ENCODE peak calls at places on chromosomes 12 and 14, in six cellular contexts. V, R, A, P, M and K are unnamed samples.

GRCh38 chr12:106358410-106359241 is 1.1 kb downstream of the POLR3B start:
- DNase-seq in R (no peak), V (peak; percentile 77), M (no peak), P (no peak), A (no peak), K (no peak)

GRCh38 chr12:95611676-95612309 is 60.5 kb upstream of the USP44 start:
- DNase-seq in M (no peak), R (no peak), V (no peak), A (no peak), P (no peak), K (no peak)

GRCh38 chr14:74515891-74516412 is 22.4 kb downstream of the ISCA2 start:
- DNase-seq in V (no peak), A (no peak), M (no peak), P (no peak), R (no peak), K (no peak)

GRCh38 chr14:54226103-54226502 is 170.7 kb upstream of the CDKN3 start:
- DNase-seq in A (no peak), R (no peak), P (no peak), M (no peak), V (peak; percentile 74), K (no peak)

GRCh38 chr12:120230326-120230973 is 29.5 kb upstream of the RPLP0 start:
- DNase-seq in V (peak; percentile 96), A (peak; percentile 94), R (peak; percentile 47), M (no peak), P (peak; percentile 75), K (peak; percentile 65)

GRCh38 chr12:84911331-84912190 is 1.0 kb downstream of the SLC6A15 start:
- DNase-seq in P (no peak), A (peak; percentile 93), R (no peak), V (peak; percentile 90), M (peak; percentile 72), K (no peak)

GRCh38 chr12:65859519-65859918 is 35.2 kb downstream of the HMGA2 start:
- DNase-seq in A (no peak), M (no peak), R (no peak), P (no peak), V (no peak), K (no peak)

GRCh38 chr12:103986823-103987222 is 21.2 kb downstream of the TDG start:
- DNase-seq in A (no peak), M (no peak), R (no peak), V (no peak), P (no peak), K (no peak)

GRCh38 chr14:64966976-64967375 is 5.2 kb downstream of the RAB15 start:
- DNase-seq in R (peak; percentile 79), M (no peak), V (no peak), A (no peak), P (no peak), K (no peak)

GRCh38 chr14:101774814-101775213 is 13.3 kb downstream of the PPP2R5C start:
- DNase-seq in R (no peak), A (no peak), P (no peak), V (no peak), M (no peak), K (no peak)

GRCh38 chr14:100724061-100724460 is 2.6 kb upstream of the DLK1 start:
- DNase-seq in M (no peak), R (no peak), A (no peak), V (no peak), P (no peak), K (peak; percentile 40)

GRCh38 chr12:70059373-70059772 is 183.9 kb upstream of the CNOT2 start:
- DNase-seq in R (no peak), V (peak; percentile 8), P (no peak), M (no peak), A (no peak), K (no peak)

GRCh38 chr12:39173689-39174088 is 268.3 kb upstream of the CPNE8 start:
- DNase-seq in V (no peak), M (no peak), P (no peak), A (no peak), R (no peak), K (no peak)

GRCh38 chr12:52395761-52396434 is 10.2 kb downstream of the KRT82 start:
- DNase-seq in V (no peak), M (peak; percentile 66), R (no peak), P (no peak), A (peak; percentile 54), K (peak; percentile 27)

GRCh38 chr14:84707830-84708229 is 822.1 kb upstream of the FLRT2 start:
- DNase-seq in M (no peak), A (peak; percentile 28), V (no peak), R (no peak), P (no peak), K (no peak)

GRCh38 chr14:98953544-98954346 is 318.3 kb downstream of the BCL11B start:
- DNase-seq in A (no peak), P (no peak), V (peak; percentile 86), R (peak; percentile 86), M (peak; percentile 95), K (peak; percentile 62)

GRCh38 chr14:84792722-84793410 is 737.1 kb upstream of the FLRT2 start:
- DNase-seq in M (no peak), P (no peak), A (no peak), V (no peak), R (no peak), K (no peak)

GRCh38 chr14:77965919-77966435 is 166.1 kb downstream of the ADCK1 start:
- DNase-seq in P (no peak), V (peak; percentile 11), R (no peak), M (no peak), A (peak; percentile 23), K (no peak)
- H3K27ac ChIP-seq in P (no peak overlapping the region), V (no peak overlapping the region), R (no peak overlapping the region), M (no peak overlapping the region), A (no peak overlapping the region), K (no peak overlapping the region)

GRCh38 chr14:71267691-71268090 is 360.4 kb downstream of the PCNX1 start:
- DNase-seq in V (peak; percentile 37), M (no peak), A (no peak), P (no peak), R (no peak), K (no peak)
- H3K4me3 ChIP-seq in V (peak overlapping the region; percentile 17), M (no peak overlapping the region), A (no peak overlapping the region), P (no peak overlapping the region), R (peak overlapping the region; percentile 15), K (no peak overlapping the region)

GRCh38 chr12:27561535-27562350 is 37.7 kb downstream of the PPFIBP1 start:
- DNase-seq in V (no peak), R (no peak), M (no peak), A (no peak), P (peak; percentile 39), K (no peak)
- H3K4me1 ChIP-seq in V (peaks cover 10% of the 10 kb centered on the region), R (no peaks in the 10 kb centered on the region), M (peaks cover 60% of the 10 kb centered on the region), A (peaks cover 17% of the 10 kb centered on the region), P (peaks cover 69% of the 10 kb centered on the region), K (no peaks in the 10 kb centered on the region)

DNA sequence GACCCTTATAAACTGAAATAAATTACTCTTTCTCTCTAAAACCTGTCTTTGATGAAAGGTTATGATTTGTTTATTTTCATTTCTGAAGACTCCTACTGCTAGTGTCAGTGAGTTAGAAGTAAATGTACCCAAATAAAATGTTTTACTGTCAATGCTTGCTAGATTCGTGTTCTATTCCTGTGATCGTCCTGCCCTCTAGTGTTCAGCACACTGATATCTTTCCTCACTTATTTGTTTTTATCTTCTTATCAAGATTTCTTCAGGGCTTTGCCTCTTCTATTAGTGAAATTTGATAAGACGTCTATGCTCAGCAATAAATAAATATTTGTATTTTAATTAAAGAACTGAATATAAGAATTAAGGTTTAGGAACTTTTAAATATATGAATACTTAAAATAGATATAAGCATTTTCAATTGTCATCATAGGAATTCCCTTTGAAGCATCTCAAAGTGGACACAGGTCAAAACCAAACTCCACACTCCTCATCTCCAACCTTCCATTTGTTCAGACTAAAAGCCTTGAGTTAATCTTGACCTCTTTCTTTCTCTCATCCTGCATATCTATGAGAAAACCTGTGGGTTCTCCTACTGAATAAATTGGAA is 75.8 kb downstream of the C12orf50 start:
- DNase-seq in R (no peak), M (no peak), P (no peak), A (peak; percentile 56), V (peak; percentile 76), K (no peak)
- H3K27ac ChIP-seq in R (no peak overlapping the region), M (no peak overlapping the region), P (no peak overlapping the region), A (no peak overlapping the region), V (no peak overlapping the region), K (no peak overlapping the region)

GRCh38 chr14:32697114-32697513 is 241.6 kb upstream of the NPAS3 start:
- DNase-seq in M (no peak), R (no peak), A (no peak), V (no peak), P (no peak), K (no peak)
- H3K4me3 ChIP-seq in M (no peak overlapping the region), R (no peak overlapping the region), A (no peak overlapping the region), V (no peak overlapping the region), P (no peak overlapping the region), K (no peak overlapping the region)

GRCh38 chr12:9351136-9351535 is 142.9 kb upstream of the PZP start:
- DNase-seq in A (no peak), R (no peak), M (no peak), P (no peak), V (no peak), K (no peak)
- H3K4me1 ChIP-seq in A (no peaks in the 10 kb centered on the region), R (no peaks in the 10 kb centered on the region), M (peaks cover 3% of the 10 kb centered on the region), P (no peaks in the 10 kb centered on the region), V (no peaks in the 10 kb centered on the region), K (no peaks in the 10 kb centered on the region)

DNA sequence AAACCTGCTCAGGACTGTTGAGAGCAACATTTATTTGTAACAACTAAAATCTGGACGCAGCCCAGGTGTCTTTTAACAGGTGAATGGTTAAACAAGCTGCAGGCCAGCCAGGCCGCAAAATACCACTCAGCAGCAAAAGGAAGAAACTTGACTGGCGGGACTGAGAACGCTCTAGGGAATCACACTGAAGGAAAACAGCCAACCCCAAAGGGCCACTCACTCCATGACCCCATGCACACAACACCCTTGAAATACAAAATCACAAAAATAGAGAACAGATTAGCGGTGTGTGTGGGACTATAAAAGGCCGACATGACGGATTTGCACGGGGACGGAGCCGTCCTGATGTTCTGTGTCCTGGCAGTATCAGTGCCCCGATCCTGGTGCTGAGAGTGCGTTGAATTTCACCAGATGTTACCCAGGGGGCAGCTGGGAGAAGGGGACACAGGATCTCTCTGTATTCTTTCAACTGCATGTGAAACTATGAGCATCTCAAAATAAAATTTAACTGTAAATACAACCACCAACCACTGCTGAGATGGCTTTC is 23.0 kb downstream of the VPS37B start:
- DNase-seq in M (no peak), V (no peak), R (no peak), P (no peak), A (no peak), K (no peak)
- H3K27ac ChIP-seq in M (peak overlapping the region; percentile 91), V (peak overlapping the region; percentile 86), R (peak overlapping the region; percentile 95), P (peak overlapping the region; percentile 92), A (no peak overlapping the region), K (peak overlapping the region; percentile 91)

DNA sequence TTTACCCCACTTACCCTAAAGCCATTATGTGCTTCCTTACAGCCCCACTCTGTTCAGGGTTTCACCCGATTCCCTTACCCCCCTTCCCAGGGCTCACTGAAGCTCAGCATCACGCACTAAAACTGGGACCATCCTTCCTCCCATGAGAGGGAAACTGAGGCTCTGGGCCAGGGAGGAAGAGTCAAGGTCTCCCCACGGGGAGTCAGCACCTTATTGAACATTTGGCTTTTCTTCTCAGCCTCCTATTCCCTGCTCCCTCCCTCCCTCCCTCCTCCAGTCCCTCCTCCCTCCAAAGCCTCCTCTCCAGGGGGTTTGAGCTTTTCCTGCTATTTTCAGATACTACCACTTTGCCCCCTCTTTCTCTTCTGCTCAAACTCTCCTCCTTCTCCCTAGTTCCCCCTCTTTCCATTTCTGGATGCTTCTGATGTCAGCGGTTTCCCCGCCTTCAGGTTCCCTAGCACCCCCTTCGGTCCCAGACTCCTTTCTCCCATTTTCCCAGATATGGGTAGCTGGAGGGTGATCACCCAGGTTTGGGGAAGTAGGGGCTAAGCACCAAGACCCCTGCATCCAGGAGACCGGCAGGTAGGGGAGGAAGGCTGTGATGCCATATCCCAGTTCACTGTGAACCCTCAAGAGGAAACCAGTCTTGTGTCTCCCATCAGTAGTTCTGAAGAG is 977 bp downstream of the GPR162 start:
- DNase-seq in A (no peak), M (no peak), R (no peak), P (no peak), V (no peak), K (no peak)
- H3K4me3 ChIP-seq in A (peak overlapping the region; percentile 52), M (no peak overlapping the region), R (no peak overlapping the region), P (no peak overlapping the region), V (no peak overlapping the region), K (no peak overlapping the region)

GRCh38 chr14:34987180-34987579 is 4.4 kb downstream of the SRP54 start:
- DNase-seq in A (no peak), M (no peak), V (no peak), P (no peak), R (no peak), K (no peak)
- H3K4me1 ChIP-seq in A (no peaks in the 10 kb centered on the region), M (peaks cover 27% of the 10 kb centered on the region), V (peaks cover 3% of the 10 kb centered on the region), P (peaks cover 42% of the 10 kb centered on the region), R (no peaks in the 10 kb centered on the region), K (peaks cover 39% of the 10 kb centered on the region)